ENCODE peak calls at places on chromosomes 16 and 17, in nine cellular contexts. Q is cardiac fibroblast; T is AG08395; L is breast epithelium; H is non-pigmented ciliary epithelial cell; R is CD4-positive, alpha-beta T cell; F is NCI-H1694; W is psoas muscle; Y is NB4. G is an unnamed sample.

GRCh38 chr17:63774141-63774981 is at the start of gene DDX42:
- DNase-seq in F (no peak), Y (no peak), R (peak; percentile 87), T (peak; percentile 57), H (no peak), L (peak; percentile 83), Q (peak; percentile 69), W (peak; percentile 96), G (peak; percentile 3)

GRCh38 chr16:30110661-30111060 is 2.7 kb downstream of the GDPD3 start:
- DNase-seq in F (no peak), H (no peak), L (no peak), T (no peak), Y (no peak), Q (no peak), W (no peak), R (no peak), G (peak; percentile 80)

GRCh38 chr17:75181110-75181509 is 1.6 kb downstream of the SUMO2 start:
- DNase-seq in Q (no peak), H (no peak), Y (no peak), R (no peak), L (no peak), T (no peak), W (no peak), F (no peak), G (no peak)

GRCh38 chr16:11583889-11584565 is 2.7 kb downstream of the LITAF start:
- DNase-seq in Y (peak; percentile 43), R (no peak), T (no peak), F (no peak), H (no peak), L (peak; percentile 50), Q (no peak), W (peak; percentile 0), G (no peak)

GRCh38 chr16:4713663-4714501 is 20.2 kb downstream of the ANKS3 start:
- DNase-seq in H (no peak), Y (no peak), F (no peak), Q (no peak), L (no peak), T (no peak), W (peak; percentile 23), R (no peak), G (no peak)

GRCh38 chr17:21263351-21263750 is 10.1 kb upstream of the NATD1 start:
- DNase-seq in W (no peak), F (no peak), Y (no peak), R (no peak), L (no peak), H (no peak), T (peak; percentile 57), Q (peak; percentile 39), G (no peak)

GRCh38 chr16:586645-587590 is 2.9 kb upstream of the RAB40C start:
- DNase-seq in R (no peak), Y (no peak), F (no peak), W (no peak), L (no peak), T (no peak), Q (no peak), H (no peak), G (no peak)

GRCh38 chr17:69492410-69493071 is 78.0 kb downstream of the MAP2K6 start:
- DNase-seq in W (no peak), H (peak; percentile 60), F (no peak), R (no peak), Y (no peak), L (no peak), T (peak; percentile 94), Q (peak; percentile 31), G (no peak)

GRCh38 chr17:33435716-33436301 is 142.7 kb upstream of the ASIC2 start:
- DNase-seq in W (no peak), R (no peak), F (no peak), L (no peak), Y (no peak), T (peak; percentile 43), H (no peak), Q (peak; percentile 5), G (no peak)

GRCh38 chr17:39231587-39232551 is 6.1 kb upstream of the STAC2 start:
- DNase-seq in T (peak; percentile 77), H (no peak), F (peak; percentile 40), W (peak; percentile 82), Q (peak; percentile 62), L (no peak), Y (peak; percentile 99), R (peak; percentile 43), G (peak; percentile 49)

GRCh38 chr17:73595068-73595865 is 49.0 kb downstream of the SDK2 start:
- DNase-seq in T (peak; percentile 88), R (peak; percentile 29), Y (peak; percentile 28), F (no peak), W (no peak), H (no peak), L (no peak), Q (no peak), G (no peak)

GRCh38 chr17:29617125-29617480 is 5.6 kb downstream of the CORO6 start:
- DNase-seq in T (peak; percentile 54), W (peak; percentile 88), L (peak; percentile 51), F (peak; percentile 94), Y (peak; percentile 94), H (no peak), Q (peak; percentile 68), R (peak; percentile 83), G (peak; percentile 69)

GRCh38 chr16:67966549-67967182 is 1.8 kb downstream of the SLC12A4 start:
- DNase-seq in H (no peak), F (no peak), L (no peak), R (no peak), Y (peak; percentile 59), T (peak; percentile 80), Q (peak; percentile 48), W (no peak), G (no peak)

GRCh38 chr17:8123695-8124349 is at the start of gene HES7:
- DNase-seq in W (peak; percentile 61), Y (peak; percentile 14), Q (peak; percentile 26), H (no peak), T (no peak), R (no peak), F (no peak), L (no peak), G (no peak)

GRCh38 chr17:15377200-15377599 is 35.8 kb upstream of the TEKT3 start:
- DNase-seq in F (no peak), T (peak; percentile 75), Y (no peak), Q (peak; percentile 66), R (no peak), H (no peak), W (no peak), L (no peak), G (no peak)

GRCh38 chr16:3459401-3460090 is 16.1 kb downstream of the NAA60 start:
- DNase-seq in T (no peak), Q (no peak), H (no peak), R (no peak), Y (no peak), W (no peak), F (no peak), L (no peak), G (no peak)

GRCh38 chr16:50490828-50491227 is 57.4 kb upstream of the NKD1 start:
- DNase-seq in Q (no peak), L (no peak), W (no peak), F (no peak), R (no peak), H (no peak), T (no peak), Y (no peak), G (no peak)

GRCh38 chr17:59561042-59561441 is 4.4 kb upstream of the DHX40 start:
- DNase-seq in Q (peak; percentile 13), F (peak; percentile 4), T (peak; percentile 12), W (no peak), Y (peak; percentile 79), H (no peak), L (no peak), R (no peak), G (peak; percentile 58)

GRCh38 chr17:31680126-31680525 is 178.9 kb downstream of the COPRS start:
- DNase-seq in F (no peak), W (no peak), H (no peak), L (no peak), T (no peak), Q (no peak), Y (peak; percentile 50), R (no peak), G (no peak)

GRCh38 chr16:72787519-72788268 is 260.2 kb downstream of the ZFHX3 start:
- DNase-seq in T (peak; percentile 95), W (peak; percentile 74), R (peak; percentile 51), Q (peak; percentile 89), Y (peak; percentile 96), F (no peak), H (peak; percentile 60), L (peak; percentile 55), G (no peak)

GRCh38 chr16:50657251-50657650 is 23.9 kb downstream of the SNX20 start:
- DNase-seq in L (no peak), Y (no peak), R (no peak), W (no peak), Q (peak; percentile 21), F (no peak), H (no peak), T (peak; percentile 38), G (no peak)

GRCh38 chr17:1592751-1593629 is 30.4 kb upstream of the PITPNA start:
- DNase-seq in F (no peak), R (no peak), W (no peak), T (no peak), Y (peak; percentile 71), H (no peak), Q (no peak), L (no peak), G (no peak)

GRCh38 chr17:45265823-45266222 is 3.9 kb upstream of the SPATA32 start:
- DNase-seq in T (peak; percentile 94), H (no peak), R (no peak), Q (peak; percentile 77), F (no peak), L (no peak), Y (no peak), W (peak; percentile 76), G (no peak)

GRCh38 chr16:88375236-88376052 is 7.3 kb upstream of the ZNF469 start:
- DNase-seq in R (no peak), H (no peak), T (no peak), Y (no peak), Q (no peak), L (peak; percentile 70), W (peak; percentile 22), F (no peak), G (no peak)

GRCh38 chr17:50882851-50883250 is 16.7 kb upstream of the TOB1 start:
- DNase-seq in F (no peak), Q (peak; percentile 39), H (no peak), T (peak; percentile 82), L (no peak), W (no peak), Y (no peak), R (no peak), G (no peak)

GRCh38 chr17:65559802-65560627 is 1.4 kb downstream of the AXIN2 start:
- DNase-seq in Y (no peak), F (no peak), R (peak; percentile 26), Q (peak; percentile 48), T (no peak), W (peak; percentile 68), L (peak; percentile 31), H (no peak), G (no peak)

GRCh38 chr17:22310717-22311686 is 618.7 kb downstream of the KCNJ18 start:
- DNase-seq in Y (peak; percentile 20), H (no peak), L (no peak), F (no peak), T (no peak), R (no peak), Q (no peak), W (no peak), G (peak; percentile 41)

GRCh38 chr16:89319883-89320716 is 102.6 kb downstream of the ZNF778 start:
- DNase-seq in H (no peak), T (peak; percentile 77), L (peak; percentile 28), Q (peak; percentile 73), Y (peak; percentile 74), W (peak; percentile 87), R (no peak), F (no peak), G (no peak)